ENCODE peak calls at places on chromosomes 3 and 15, in five cellular contexts. One of them, this sample, is unnamed.

GRCh38 chr3:191762323-191762960 is 301.5 kb downstream of the PYDC2 start:
- DNase-seq in mesothelial cell of epicardium: no peak
- DNase-seq in HTR-8/SVneo: peak; percentile 49
- DNase-seq in tibial artery: no peak
- DNase-seq in LHCN-M2: peak; percentile 85
- DNase-seq in this sample: no peak

GRCh38 chr15:65336369-65336766 is 31.9 kb downstream of the RNU5B-1 start:
- DNase-seq in mesothelial cell of epicardium: no peak
- DNase-seq in HTR-8/SVneo: no peak
- DNase-seq in tibial artery: no peak
- DNase-seq in LHCN-M2: no peak
- DNase-seq in this sample: no peak

GRCh38 chr3:52326976-52327375 is 10.9 kb downstream of the DNAH1 start:
- DNase-seq in mesothelial cell of epicardium: no peak
- DNase-seq in HTR-8/SVneo: no peak
- DNase-seq in tibial artery: no peak
- DNase-seq in LHCN-M2: no peak
- DNase-seq in this sample: no peak

GRCh38 chr3:33372218-33373081 is 67.8 kb downstream of the UBP1 start:
- DNase-seq in mesothelial cell of epicardium: no peak
- DNase-seq in HTR-8/SVneo: peak; percentile 54
- DNase-seq in tibial artery: peak; percentile 41
- DNase-seq in LHCN-M2: peak; percentile 78
- DNase-seq in this sample: peak; percentile 29

GRCh38 chr3:57889807-57890206 is 118.4 kb upstream of the FLNB start:
- DNase-seq in mesothelial cell of epicardium: no peak
- DNase-seq in HTR-8/SVneo: no peak
- DNase-seq in tibial artery: no peak
- DNase-seq in LHCN-M2: peak; percentile 2
- DNase-seq in this sample: no peak

GRCh38 chr3:187997490-187997889 is 156.5 kb upstream of the LPP start:
- DNase-seq in mesothelial cell of epicardium: no peak
- DNase-seq in HTR-8/SVneo: peak; percentile 8
- DNase-seq in tibial artery: no peak
- DNase-seq in LHCN-M2: peak; percentile 47
- DNase-seq in this sample: no peak

GRCh38 chr3:122936335-122936734 is 91.2 kb downstream of the SEMA5B start:
- DNase-seq in mesothelial cell of epicardium: no peak
- DNase-seq in HTR-8/SVneo: no peak
- DNase-seq in tibial artery: no peak
- DNase-seq in LHCN-M2: no peak
- DNase-seq in this sample: no peak

GRCh38 chr3:21705769-21706168 is 45.2 kb downstream of the ZNF385D start:
- DNase-seq in mesothelial cell of epicardium: no peak
- DNase-seq in HTR-8/SVneo: no peak
- DNase-seq in tibial artery: peak; percentile 57
- DNase-seq in LHCN-M2: peak; percentile 91
- DNase-seq in this sample: no peak

GRCh38 chr3:71495708-71496472 is 87.6 kb downstream of the FOXP1 start:
- DNase-seq in mesothelial cell of epicardium: no peak
- DNase-seq in HTR-8/SVneo: peak; percentile 41
- DNase-seq in tibial artery: no peak
- DNase-seq in LHCN-M2: peak; percentile 85
- DNase-seq in this sample: peak; percentile 60

GRCh38 chr3:155676252-155676981 is 68.5 kb downstream of the PLCH1 start:
- DNase-seq in mesothelial cell of epicardium: no peak
- DNase-seq in HTR-8/SVneo: no peak
- DNase-seq in tibial artery: peak; percentile 31
- DNase-seq in LHCN-M2: peak; percentile 12
- DNase-seq in this sample: peak; percentile 13

GRCh38 chr3:149153402-149153801 is 24.0 kb downstream of the HPS3 start:
- DNase-seq in mesothelial cell of epicardium: no peak
- DNase-seq in HTR-8/SVneo: no peak
- DNase-seq in tibial artery: no peak
- DNase-seq in LHCN-M2: no peak
- DNase-seq in this sample: no peak

GRCh38 chr15:67322481-67322880 is 67.9 kb downstream of the IQCH start:
- DNase-seq in mesothelial cell of epicardium: no peak
- DNase-seq in HTR-8/SVneo: no peak
- DNase-seq in tibial artery: no peak
- DNase-seq in LHCN-M2: no peak
- DNase-seq in this sample: no peak

GRCh38 chr15:28888302-28888894 is 2.6 kb downstream of the APBA2 start:
- DNase-seq in mesothelial cell of epicardium: no peak
- DNase-seq in HTR-8/SVneo: no peak
- DNase-seq in tibial artery: no peak
- DNase-seq in LHCN-M2: no peak
- DNase-seq in this sample: no peak

GRCh38 chr3:11117591-11117990 is 36.7 kb upstream of the HRH1 start:
- DNase-seq in mesothelial cell of epicardium: no peak
- DNase-seq in HTR-8/SVneo: no peak
- DNase-seq in tibial artery: no peak
- DNase-seq in LHCN-M2: no peak
- DNase-seq in this sample: no peak

GRCh38 chr3:11720220-11721113 is 76.8 kb upstream of the VGLL4 start:
- DNase-seq in mesothelial cell of epicardium: peak; percentile 48
- DNase-seq in HTR-8/SVneo: peak; percentile 51
- DNase-seq in tibial artery: peak; percentile 82
- DNase-seq in LHCN-M2: peak; percentile 38
- DNase-seq in this sample: peak; percentile 71

GRCh38 chr3:100030346-100030745 is 84.0 kb downstream of the FILIP1L start:
- DNase-seq in mesothelial cell of epicardium: no peak
- DNase-seq in HTR-8/SVneo: no peak
- DNase-seq in tibial artery: no peak
- DNase-seq in LHCN-M2: peak; percentile 88
- DNase-seq in this sample: no peak